ENCODE peak calls at places on chromosome 15, in four cellular contexts. Y is activated T-cell treated with anti-CD3 and anti-CD28 coated beads for 1 hour, L is colonic mucosa, S is natural killer cell. E is an unnamed sample.

GRCh38 chr15:54131410-54131809 is 153.2 kb downstream of the UNC13C start:
- DNase-seq in Y (no peak), L (no peak), S (no peak), E (no peak)

GRCh38 chr15:64943512-64944225 is 32.0 kb downstream of the ANKDD1A start:
- DNase-seq in Y (no peak), L (no peak), S (no peak), E (no peak)

GRCh38 chr15:77697893-77698292 is 65.2 kb upstream of the LINGO1 start:
- DNase-seq in Y (no peak), L (no peak), S (no peak), E (no peak)

GRCh38 chr15:65612616-65612946 is 1.6 kb upstream of the INTS14 start:
- DNase-seq in Y (no peak), L (no peak), S (no peak), E (no peak)

GRCh38 chr15:63212050-63212973 is 22.9 kb downstream of the RAB8B start:
- DNase-seq in Y (no peak), L (no peak), S (no peak), E (no peak)

GRCh38 chr15:39774688-39775267 is 7.9 kb downstream of the FSIP1 start:
- DNase-seq in Y (no peak), L (no peak), S (no peak), E (no peak)

GRCh38 chr15:53833134-53833624 is 73.7 kb upstream of the WDR72 start:
- DNase-seq in Y (no peak), L (peak; percentile 50), S (no peak), E (no peak)

GRCh38 chr15:25689592-25689991 is 173.5 kb downstream of the ATP10A start:
- DNase-seq in Y (no peak), L (no peak), S (no peak), E (no peak)

GRCh38 chr15:28955686-28956421 is 70.1 kb downstream of the APBA2 start:
- DNase-seq in Y (no peak), L (no peak), S (no peak), E (no peak)

GRCh38 chr15:39585871-39586301 is 5.0 kb downstream of the THBS1 start:
- DNase-seq in Y (no peak), L (no peak), S (no peak), E (no peak)

GRCh38 chr15:26867199-26868007 is 541 bp downstream of the GABRA5 start:
- DNase-seq in Y (no peak), L (no peak), S (no peak), E (no peak)

GRCh38 chr15:80151148-80151547 is 1.7 kb upstream of the FAH start:
- DNase-seq in Y (no peak), L (no peak), S (no peak), E (no peak)

GRCh38 chr15:101167791-101168462 is 83.9 kb downstream of the CHSY1 start:
- DNase-seq in Y (peak; percentile 33), L (peak; percentile 79), S (no peak), E (no peak)

GRCh38 chr15:56598991-56599390 is 134.1 kb upstream of the MNS1 start:
- DNase-seq in Y (no peak), L (no peak), S (no peak), E (no peak)